ENCODE peak calls at places on chromosomes 1 and 21, in four cellular contexts. One of them, this sample, is unnamed. For H3K9me3, the result is how much of the 10 kb centered on the place peaks cover.

GRCh38 chr21:36773111-36773510 is 74.2 kb downstream of the SIM2 start:
- DNase-seq in keratinocyte: no peak
- DNase-seq in left lung: peak
- DNase-seq in SJSA1: no peak
- DNase-seq in this sample: no peak

GRCh38 chr21:26171310-26172100 is 935 bp upstream of the APP start:
- DNase-seq in left lung: no peak
- DNase-seq in keratinocyte: no peak
- DNase-seq in SJSA1: no peak
- DNase-seq in this sample: no peak

GRCh38 chr1:184061396-184062003 is 10.0 kb downstream of the TSEN15 start:
- DNase-seq in left lung: no peak
- DNase-seq in keratinocyte: no peak
- DNase-seq in SJSA1: peak
- DNase-seq in this sample: no peak

GRCh38 chr1:22709891-22710687 is 550 bp upstream of the EPHB2 start:
- DNase-seq in SJSA1: no peak
- DNase-seq in keratinocyte: no peak
- DNase-seq in left lung: peak
- DNase-seq in this sample: no peak

GRCh38 chr1:109618614-109619404 is 607 bp downstream of the GNAT2 start:
- DNase-seq in keratinocyte: no peak
- DNase-seq in SJSA1: no peak
- DNase-seq in left lung: no peak
- DNase-seq in this sample: no peak

GRCh38 chr1:93667642-93668041 is 14.0 kb downstream of the BCAR3 start:
- DNase-seq in SJSA1: no peak
- DNase-seq in left lung: no peak
- DNase-seq in keratinocyte: no peak
- DNase-seq in this sample: no peak

GRCh38 chr1:2146836-2147517 is 47.6 kb downstream of the FAAP20 start:
- DNase-seq in left lung: no peak
- DNase-seq in keratinocyte: no peak
- DNase-seq in SJSA1: no peak
- DNase-seq in this sample: no peak

GRCh38 chr1:27785763-27786162 is 12.7 kb downstream of the STX12 start:
- DNase-seq in left lung: no peak
- DNase-seq in keratinocyte: peak
- DNase-seq in SJSA1: no peak
- DNase-seq in this sample: no peak

GRCh38 chr1:38418195-38419030 is 371.8 kb upstream of the POU3F1 start:
- DNase-seq in SJSA1: no peak
- DNase-seq in keratinocyte: no peak
- DNase-seq in left lung: no peak
- DNase-seq in this sample: no peak

GRCh38 chr21:34807881-34808568 is 139.2 kb downstream of the CLIC6 start:
- DNase-seq in SJSA1: peak
- DNase-seq in left lung: peak
- DNase-seq in keratinocyte: no peak
- DNase-seq in this sample: peak

GRCh38 chr1:101207891-101208290 is 28.9 kb upstream of the S1PR1 start:
- DNase-seq in keratinocyte: no peak
- DNase-seq in SJSA1: no peak
- DNase-seq in left lung: no peak
- DNase-seq in this sample: no peak

GRCh38 chr1:171251741-171252300 is 3.5 kb downstream of the FMO1 start:
- DNase-seq in keratinocyte: no peak
- DNase-seq in SJSA1: no peak
- DNase-seq in left lung: peak
- DNase-seq in this sample: no peak

GRCh38 chr21:38486705-38487104 is 11.6 kb downstream of the ERG start:
- DNase-seq in SJSA1: no peak
- DNase-seq in left lung: no peak
- DNase-seq in keratinocyte: no peak
- DNase-seq in this sample: no peak

GRCh38 chr1:209405183-209405823 is 178.2 kb upstream of the CAMK1G start:
- DNase-seq in SJSA1: peak
- DNase-seq in left lung: no peak
- DNase-seq in keratinocyte: no peak
- DNase-seq in this sample: no peak

GRCh38 chr1:21651214-21652042 is 17.7 kb downstream of the RAP1GAP start:
- DNase-seq in keratinocyte: no peak
- DNase-seq in SJSA1: no peak
- DNase-seq in left lung: no peak
- DNase-seq in this sample: peak

GRCh38 chr1:51792864-51793263 is 85.7 kb downstream of the NRDC start:
- DNase-seq in left lung: no peak
- DNase-seq in keratinocyte: no peak
- DNase-seq in SJSA1: no peak
- DNase-seq in this sample: no peak

GRCh38 chr1:6345009-6345408 is 48.6 kb downstream of the ACOT7 start:
- DNase-seq in keratinocyte: no peak
- DNase-seq in left lung: no peak
- DNase-seq in SJSA1: no peak
- DNase-seq in this sample: no peak

GRCh38 chr1:42259739-42260064 is 75.3 kb downstream of the FOXJ3 start:
- DNase-seq in left lung: no peak
- DNase-seq in keratinocyte: no peak
- DNase-seq in SJSA1: no peak
- DNase-seq in this sample: no peak

GRCh38 chr1:170126691-170127090 is 19.1 kb upstream of the NTMT2 start:
- DNase-seq in SJSA1: no peak
- DNase-seq in left lung: no peak
- DNase-seq in keratinocyte: peak
- DNase-seq in this sample: no peak

GRCh38 chr1:183023601-183024351 is 556 bp downstream of the LAMC1 start:
- DNase-seq in left lung: peak
- DNase-seq in keratinocyte: no peak
- DNase-seq in SJSA1: peak
- DNase-seq in this sample: no peak

GRCh38 chr1:227306689-227307088 is 11.6 kb downstream of the CDC42BPA start:
- DNase-seq in SJSA1: no peak
- DNase-seq in left lung: no peak
- DNase-seq in keratinocyte: no peak
- DNase-seq in this sample: no peak

GRCh38 chr21:45424854-45425795 is 20.2 kb downstream of the COL18A1 start:
- DNase-seq in left lung: no peak
- DNase-seq in SJSA1: no peak
- DNase-seq in keratinocyte: no peak
- DNase-seq in this sample: no peak

GRCh38 chr1:2789986-2790581 is 11.4 kb downstream of the TTC34 start:
- DNase-seq in keratinocyte: no peak
- DNase-seq in left lung: peak
- DNase-seq in SJSA1: no peak
- DNase-seq in this sample: no peak

GRCh38 chr1:61589382-61589765 is 135.6 kb downstream of the TM2D1 start:
- DNase-seq in keratinocyte: no peak
- DNase-seq in left lung: no peak
- DNase-seq in SJSA1: no peak
- DNase-seq in this sample: no peak

GRCh38 chr1:38482080-38482826 is 377.3 kb downstream of the RRAGC start:
- DNase-seq in SJSA1: no peak
- DNase-seq in keratinocyte: no peak
- DNase-seq in left lung: no peak
- DNase-seq in this sample: no peak

GRCh38 chr21:19853061-19853460 is 1145.1 kb upstream of the NCAM2 start:
- DNase-seq in keratinocyte: no peak
- DNase-seq in SJSA1: no peak
- DNase-seq in left lung: no peak
- DNase-seq in this sample: no peak

DNA sequence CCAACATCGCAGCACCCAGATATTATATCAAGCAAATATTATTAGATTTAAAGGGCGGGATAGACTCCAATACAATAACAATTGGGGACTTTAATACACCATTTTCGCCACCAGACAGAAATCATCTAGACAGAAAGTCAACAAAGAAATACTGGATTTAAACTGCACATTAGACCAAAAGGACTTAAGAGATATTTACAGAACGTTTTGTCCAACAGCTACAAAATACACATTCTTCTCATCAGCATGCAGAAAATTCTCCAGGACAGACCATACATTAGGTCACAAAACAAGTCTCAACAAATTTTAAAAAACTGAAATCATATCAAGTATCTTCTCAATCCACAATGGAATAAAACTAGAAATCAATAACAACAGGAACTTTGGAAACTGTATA is 121.2 kb downstream of the ACBD6 start:
- DNase-seq in SJSA1: no peak
- DNase-seq in keratinocyte: no peak
- DNase-seq in left lung: no peak
- DNase-seq in this sample: no peak
- H3K9me3 ChIP-seq in SJSA1: under half
- H3K9me3 ChIP-seq in keratinocyte: under half
- H3K9me3 ChIP-seq in left lung: under half
- H3K9me3 ChIP-seq in this sample: under half

DNA sequence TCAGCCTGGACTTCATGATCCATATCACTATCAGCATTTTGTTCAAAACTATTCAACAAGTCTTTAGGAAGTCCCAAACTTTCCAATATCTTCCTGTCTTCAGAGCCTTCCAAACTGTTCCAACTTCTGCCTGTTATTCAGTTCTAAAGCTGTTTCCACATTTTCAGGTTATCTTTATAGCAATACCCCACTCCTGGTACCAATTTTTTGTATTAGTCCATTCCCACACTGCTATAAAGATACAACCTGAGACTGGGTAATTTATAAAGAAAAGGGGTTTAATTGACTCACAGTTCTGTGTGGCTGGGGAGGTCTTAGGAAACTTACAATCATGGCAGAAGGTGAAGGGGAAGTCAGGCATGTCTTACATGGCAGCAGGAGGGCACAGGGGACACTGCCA is 18.3 kb upstream of the DNAH14 start:
- DNase-seq in left lung: no peak
- DNase-seq in SJSA1: no peak
- DNase-seq in keratinocyte: no peak
- DNase-seq in this sample: no peak
- H3K9me3 ChIP-seq in left lung: under half
- H3K9me3 ChIP-seq in SJSA1: under half
- H3K9me3 ChIP-seq in keratinocyte: under half
- H3K9me3 ChIP-seq in this sample: under half

DNA sequence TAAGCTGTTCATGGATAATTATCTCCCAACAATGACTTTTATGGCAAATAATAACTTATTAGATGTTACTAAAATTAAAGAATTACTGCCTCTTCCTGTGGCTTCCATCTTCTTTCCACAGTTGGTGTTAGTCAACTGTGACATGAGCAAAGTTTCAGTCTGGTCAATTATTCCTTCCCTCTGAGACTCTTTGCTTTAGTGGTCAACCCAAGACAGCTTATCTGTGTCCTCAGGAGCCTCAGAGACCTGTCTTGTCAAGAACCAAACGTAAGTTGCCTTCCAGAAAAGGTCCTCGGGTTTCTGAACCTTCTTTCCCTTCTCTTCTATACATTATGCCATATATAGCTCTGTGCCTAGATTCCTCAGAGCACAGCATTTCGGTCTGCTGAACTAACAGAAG is 263.2 kb upstream of the ZP4 start:
- DNase-seq in SJSA1: no peak
- DNase-seq in left lung: no peak
- DNase-seq in keratinocyte: no peak
- DNase-seq in this sample: no peak
- H3K9me3 ChIP-seq in SJSA1: under half
- H3K9me3 ChIP-seq in left lung: under half
- H3K9me3 ChIP-seq in keratinocyte: under half
- H3K9me3 ChIP-seq in this sample: under half

GRCh38 chr21:15362458-15362857 is 297.7 kb upstream of the NRIP1 start:
- DNase-seq in keratinocyte: no peak
- DNase-seq in left lung: no peak
- DNase-seq in SJSA1: no peak
- DNase-seq in this sample: no peak
- H3K9me3 ChIP-seq in keratinocyte: under half
- H3K9me3 ChIP-seq in left lung: under half
- H3K9me3 ChIP-seq in SJSA1: under half
- H3K9me3 ChIP-seq in this sample: under half

DNA sequence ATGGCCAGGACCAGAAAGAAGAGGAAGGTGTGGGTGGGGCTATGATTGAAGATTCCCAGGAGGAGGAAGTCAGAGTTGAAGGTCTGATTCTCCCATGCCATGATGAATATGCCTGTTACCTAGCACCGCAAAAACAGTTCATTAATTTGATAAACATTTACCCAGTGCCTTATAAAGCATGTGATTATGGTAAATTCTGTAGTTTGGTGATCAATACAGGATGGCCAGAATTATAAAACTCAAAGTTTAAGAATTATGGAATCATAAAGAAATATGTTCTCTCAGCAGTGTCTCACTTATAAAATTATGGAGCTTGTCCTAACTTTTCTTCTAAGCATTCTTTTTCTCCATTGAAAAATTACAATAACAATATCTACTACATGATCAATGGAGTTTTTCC is at the start of gene OR2M7:
- DNase-seq in left lung: no peak
- DNase-seq in SJSA1: no peak
- DNase-seq in keratinocyte: no peak
- DNase-seq in this sample: no peak
- H3K9me3 ChIP-seq in left lung: under half
- H3K9me3 ChIP-seq in SJSA1: under half
- H3K9me3 ChIP-seq in keratinocyte: under half
- H3K9me3 ChIP-seq in this sample: under half

This sample was measured in T-helper 17 cell.